ENCODE peak calls at places on chromosomes 2 and 18, in five cellular contexts. D is cardiac muscle cell; U is WTC11; T is germinal center; E is effector CD8-positive, alpha-beta T cell. K is an unnamed sample.

GRCh38 chr2:23617817-23618216 is 232.8 kb downstream of the KLHL29 start:
- DNase-seq in D (no peak), U (no peak), T (no peak), E (no peak), K (no peak)

GRCh38 chr18:33817096-33817495 is 239.1 kb downstream of the ASXL3 start:
- DNase-seq in D (no peak), U (no peak), T (no peak), E (no peak), K (no peak)

GRCh38 chr2:120326048-120326447 is 19.9 kb upstream of the INHBB start:
- DNase-seq in D (no peak), U (no peak), T (no peak), E (no peak), K (no peak)

GRCh38 chr2:171889333-171889732 is 4.7 kb downstream of the SLC25A12 start:
- DNase-seq in D (peak), U (no peak), T (no peak), E (no peak), K (no peak)

GRCh38 chr2:217714268-217714643 is 288.5 kb downstream of the TNS1 start:
- DNase-seq in D (peak), U (no peak), T (no peak), E (no peak), K (no peak)

GRCh38 chr18:79939096-79939495 is 12.4 kb downstream of the SLC66A2 start:
- DNase-seq in D (no peak), U (no peak), T (no peak), E (no peak), K (no peak)

GRCh38 chr18:28715206-28715605 is 538.3 kb upstream of the CDH2 start:
- DNase-seq in D (peak), U (no peak), T (no peak), E (no peak), K (no peak)

GRCh38 chr2:6183231-6183630 is 491.0 kb downstream of the SOX11 start:
- DNase-seq in D (no peak), U (no peak), T (no peak), E (no peak), K (no peak)

GRCh38 chr18:58230438-58231179 is 186.6 kb downstream of the NEDD4L start:
- DNase-seq in D (no peak), U (no peak), T (no peak), E (no peak), K (no peak)

GRCh38 chr2:127408004-127408806 is 10.0 kb upstream of the PROC start:
- DNase-seq in D (peak), U (peak), T (peak), E (peak), K (peak)

GRCh38 chr2:25063876-25064660 is 22.2 kb downstream of the EFR3B start:
- DNase-seq in D (no peak), U (no peak), T (peak), E (no peak), K (no peak)

GRCh38 chr2:17482651-17483050 is 35.6 kb downstream of the RAD51AP2 start:
- DNase-seq in D (no peak), U (no peak), T (no peak), E (no peak), K (no peak)

GRCh38 chr18:26342646-26343045 is 116.4 kb downstream of the TAF4B start:
- DNase-seq in D (no peak), U (no peak), T (no peak), E (no peak), K (no peak)

GRCh38 chr2:8579686-8580085 is 102.2 kb upstream of the ID2 start:
- DNase-seq in D (no peak), U (no peak), T (no peak), E (no peak), K (no peak)

K was measured in activated naive CD4-positive, alpha-beta T cell.